ENCODE peak calls at places on chromosomes 1 and 21, in seven cellular contexts. E, R, B, X, V, L and S are unnamed samples.
A peak's percentile ranks its signal among the peaks of the same experiment; 100 is the strongest.

GRCh38 chr1:98702976-98703375 is 41.5 kb downstream of the SNX7 start:
- DNase-seq in V (no peak), R (no peak), B (no peak), X (peak; percentile 70), L (no peak), E (peak; percentile 5), S (no peak)

GRCh38 chr1:215005078-215005477 is 77.5 kb upstream of the KCNK2 start:
- DNase-seq in X (peak; percentile 45), R (no peak), V (no peak), B (peak; percentile 27), L (no peak), E (peak; percentile 22), S (no peak)

GRCh38 chr1:246008256-246008901 is 498.7 kb downstream of the SMYD3 start:
- DNase-seq in X (no peak), B (peak; percentile 61), R (no peak), V (no peak), L (no peak), E (no peak), S (no peak)

GRCh38 chr1:201077736-201078135 is 34.5 kb downstream of the CACNA1S start:
- DNase-seq in B (no peak), V (no peak), L (no peak), E (no peak), X (no peak), R (no peak), S (no peak)

GRCh38 chr1:181089017-181089776 is 697 bp downstream of the IER5 start:
- DNase-seq in E (no peak), L (peak; percentile 52), B (peak; percentile 44), X (no peak), V (peak; percentile 16), R (peak; percentile 66), S (no peak)

GRCh38 chr1:207097871-207098324 is 6.1 kb upstream of the C4BPA start:
- DNase-seq in B (no peak), L (no peak), V (no peak), X (no peak), R (no peak), E (no peak), S (peak; percentile 40)

GRCh38 chr1:228530086-228530758 is 43.0 kb downstream of the RNF187 start:
- DNase-seq in L (no peak), V (no peak), B (no peak), E (no peak), R (no peak), X (no peak), S (no peak)

GRCh38 chr1:72178266-72178665 is 104.1 kb downstream of the NEGR1 start:
- DNase-seq in R (peak; percentile 35), E (no peak), B (no peak), X (peak; percentile 38), V (no peak), L (no peak), S (no peak)

GRCh38 chr1:245986404-245987221 is 520.5 kb downstream of the SMYD3 start:
- DNase-seq in E (peak; percentile 86), L (no peak), V (no peak), B (no peak), R (no peak), X (peak; percentile 88), S (no peak)

GRCh38 chr1:202281316-202282016 is 60.3 kb downstream of the UBE2T start:
- DNase-seq in E (peak; percentile 64), L (no peak), B (no peak), X (peak; percentile 81), R (no peak), V (no peak), S (no peak)

GRCh38 chr1:29176567-29176966 is 5.1 kb downstream of the SRSF4 start:
- DNase-seq in X (no peak), R (no peak), L (no peak), E (no peak), V (no peak), B (no peak), S (no peak)

GRCh38 chr1:197915797-197916686 is 1.1 kb upstream of the LHX9 start:
- DNase-seq in V (no peak), X (peak; percentile 61), E (peak; percentile 51), L (peak; percentile 61), R (peak; percentile 81), B (no peak), S (no peak)

GRCh38 chr1:205610036-205610435 is 21.8 kb downstream of the ELK4 start:
- DNase-seq in V (no peak), X (peak; percentile 72), L (no peak), R (no peak), B (no peak), E (peak; percentile 81), S (no peak)

GRCh38 chr1:35660581-35661473 is 19.5 kb upstream of the PSMB2 start:
- DNase-seq in L (no peak), V (no peak), X (peak; percentile 75), R (peak; percentile 85), E (peak; percentile 68), B (no peak), S (no peak)

GRCh38 chr21:31205412-31205811 is 138.6 kb downstream of the TIAM1 start:
- DNase-seq in V (no peak), X (no peak), R (no peak), B (no peak), L (no peak), E (no peak), S (no peak)

GRCh38 chr1:77313491-77313890 is 31.7 kb downstream of the AK5 start:
- DNase-seq in V (no peak), B (peak; percentile 35), X (peak; percentile 15), L (no peak), E (peak; percentile 39), R (peak; percentile 17), S (peak; percentile 7)

GRCh38 chr1:43288058-43288784 is 2.8 kb upstream of the C1orf210 start:
- DNase-seq in E (no peak), V (no peak), X (no peak), B (no peak), R (no peak), L (no peak), S (no peak)

GRCh38 chr21:42307106-42307505 is 8.1 kb downstream of the TFF3 start:
- DNase-seq in R (no peak), E (no peak), B (peak; percentile 23), V (no peak), X (no peak), L (no peak), S (no peak)

GRCh38 chr21:42304556-42305454 is 10.4 kb downstream of the TFF3 start:
- DNase-seq in X (no peak), E (no peak), R (no peak), B (no peak), L (no peak), V (no peak), S (no peak)

GRCh38 chr21:42305707-42306147 is 9.5 kb downstream of the TFF3 start:
- DNase-seq in E (no peak), V (no peak), L (no peak), B (no peak), X (no peak), R (no peak), S (no peak)

GRCh38 chr21:42308161-42308913 is 6.9 kb downstream of the TFF3 start:
- DNase-seq in B (peak; percentile 11), L (no peak), X (no peak), V (no peak), E (no peak), R (no peak), S (no peak)

DNA sequence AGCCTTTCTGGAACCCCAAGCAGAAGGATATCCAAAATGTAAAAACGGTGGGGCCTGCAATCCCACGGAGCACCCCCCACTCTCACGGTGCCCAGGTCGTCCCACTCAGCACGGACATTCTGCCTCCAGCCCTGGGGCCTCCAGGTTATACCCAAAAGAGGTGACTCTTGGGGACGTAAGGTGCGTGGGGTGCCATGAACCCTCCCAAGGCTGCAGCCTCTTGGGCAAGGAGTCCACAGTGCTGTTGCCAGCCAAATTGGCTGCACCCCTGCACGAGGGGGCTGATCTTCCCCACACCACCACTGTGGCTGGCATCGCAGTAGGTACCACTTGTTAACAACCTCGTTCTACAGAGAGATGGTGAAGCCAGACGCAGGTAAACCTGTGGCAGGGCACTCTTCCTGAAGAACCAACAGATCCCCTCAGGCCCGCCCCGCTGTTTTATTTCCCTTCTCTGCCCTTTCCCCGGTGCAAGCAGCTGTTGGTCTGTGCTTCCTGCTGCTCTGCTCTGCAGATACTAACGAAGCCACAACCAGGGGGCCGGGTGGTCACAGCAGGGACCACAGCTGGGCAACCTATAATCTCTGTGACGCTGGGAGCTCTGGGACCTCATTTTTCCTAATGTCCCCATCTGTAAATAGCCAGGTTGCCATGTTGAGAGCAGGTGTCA is 8.7 kb downstream of the TFF3 start:
- DNase-seq in B (peak; percentile 8), V (no peak), X (no peak), R (no peak), L (no peak), E (no peak), S (no peak)
- H3K4me1 ChIP-seq in B (peaks cover 19% of the 10 kb centered on the region), V (peaks cover 18% of the 10 kb centered on the region), X (no peaks in the 10 kb centered on the region), R (no peaks in the 10 kb centered on the region), L (no peaks in the 10 kb centered on the region), E (no peaks in the 10 kb centered on the region), S (peaks cover 8% of the 10 kb centered on the region)

GRCh38 chr21:37373539-37373938 is 7.0 kb downstream of the DYRK1A start:
- DNase-seq in R (no peak), X (no peak), V (no peak), L (no peak), E (no peak), B (no peak), S (no peak)
- H3K4me1 ChIP-seq in R (peaks cover 28% of the 10 kb centered on the region), X (peaks cover 6% of the 10 kb centered on the region), V (peaks cover 87% of the 10 kb centered on the region), L (peaks cover 89% of the 10 kb centered on the region), E (peaks cover 3% of the 10 kb centered on the region), B (peaks cover 100% of the 10 kb centered on the region), S (peaks cover 71% of the 10 kb centered on the region)

DNA sequence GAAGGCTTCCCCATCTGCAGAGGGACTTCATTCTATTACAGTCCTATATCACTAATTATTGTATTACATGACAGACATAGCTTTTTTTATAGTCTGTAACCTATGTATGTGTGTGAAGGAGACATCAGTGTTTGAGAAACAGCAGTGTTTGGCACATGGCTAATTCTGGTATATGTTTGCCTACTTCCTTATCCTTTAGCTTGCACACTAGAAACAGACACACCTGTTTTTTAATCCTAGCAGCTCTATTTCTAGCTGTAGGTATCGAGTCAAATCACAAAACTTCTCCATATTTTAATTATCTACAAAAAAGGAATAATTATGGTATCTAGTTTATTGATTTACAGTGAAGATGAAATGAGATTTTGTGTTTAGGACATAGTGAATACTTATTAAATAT is 129.4 kb upstream of the CACYBP start:
- DNase-seq in V (no peak), R (no peak), X (no peak), B (no peak), E (no peak), L (no peak), S (no peak)
- H3K4me1 ChIP-seq in V (no peaks in the 10 kb centered on the region), R (peaks cover under 1% of the 10 kb centered on the region), X (no peaks in the 10 kb centered on the region), B (peaks cover 10% of the 10 kb centered on the region), E (no peaks in the 10 kb centered on the region), L (no peaks in the 10 kb centered on the region), S (no peaks in the 10 kb centered on the region)

DNA sequence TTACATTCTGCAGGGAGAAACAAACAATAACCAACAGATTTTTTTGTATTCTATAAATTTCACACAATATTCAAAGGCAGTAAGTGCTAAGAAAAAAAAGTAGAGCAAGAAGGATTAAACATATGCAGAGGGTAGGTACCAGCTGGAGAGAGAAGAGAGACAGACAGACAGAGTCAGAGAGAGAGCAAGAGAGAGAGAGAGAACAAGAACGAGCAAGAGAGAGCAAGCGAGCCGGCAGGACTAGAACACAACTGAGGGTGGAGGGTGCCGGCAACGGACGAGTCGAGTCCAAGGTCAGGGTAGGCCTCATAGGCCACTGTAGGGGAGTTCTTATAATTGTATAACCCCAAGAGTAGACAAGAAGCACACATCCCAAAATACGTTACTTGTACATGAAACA is 97.1 kb downstream of the RERE start:
- DNase-seq in B (no peak), X (no peak), L (no peak), R (no peak), V (no peak), E (no peak), S (no peak)
- H3K4me1 ChIP-seq in B (peaks cover 51% of the 10 kb centered on the region), X (peaks cover 20% of the 10 kb centered on the region), L (peaks cover 5% of the 10 kb centered on the region), R (peaks cover 39% of the 10 kb centered on the region), V (no peaks in the 10 kb centered on the region), E (no peaks in the 10 kb centered on the region), S (no peaks in the 10 kb centered on the region)